ENCODE peak calls at places on chromosomes 16 and 17, in eight cellular contexts. O, K, W, J, R, A, B and E are unnamed samples.

GRCh38 chr16:85696761-85697160 is 8.0 kb upstream of the GINS2 start:
- DNase-seq in O (no peak), K (no peak), W (no peak), J (no peak), R (no peak), A (no peak), B (no peak), E (no peak)

GRCh38 chr16:65375651-65376050 is 253.8 kb upstream of the CDH11 start:
- DNase-seq in O (no peak), K (no peak), W (no peak), J (no peak), R (no peak), A (no peak), B (no peak), E (no peak)

GRCh38 chr17:71080937-71081336 is 911.6 kb downstream of the KCNJ2 start:
- DNase-seq in O (no peak), K (no peak), W (no peak), J (no peak), R (no peak), A (no peak), B (no peak), E (no peak)

GRCh38 chr16:19138601-19139000 is 24.8 kb downstream of the ITPRIPL2 start:
- DNase-seq in O (peak; percentile 45), K (peak; percentile 53), W (no peak), J (no peak), R (peak; percentile 68), A (peak; percentile 60), B (no peak), E (peak; percentile 52)

GRCh38 chr17:7982666-7983065 is 19.7 kb upstream of the GUCY2D start:
- DNase-seq in O (no peak), K (no peak), W (no peak), J (peak; percentile 21), R (no peak), A (no peak), B (no peak), E (no peak)

GRCh38 chr17:16430650-16431049 is 15.3 kb downstream of the TRPV2 start:
- DNase-seq in O (no peak), K (no peak), W (no peak), J (no peak), R (no peak), A (no peak), B (no peak), E (no peak)

GRCh38 chr16:2591476-2592240 is 53.8 kb downstream of the PDPK1 start:
- DNase-seq in O (no peak), K (no peak), W (no peak), J (no peak), R (no peak), A (no peak), B (no peak), E (no peak)

GRCh38 chr17:44522883-44523671 is 19.9 kb upstream of the GPATCH8 start:
- DNase-seq in O (peak; percentile 83), K (peak; percentile 88), W (peak; percentile 72), J (peak; percentile 82), R (peak; percentile 82), A (peak; percentile 84), B (peak; percentile 69), E (peak; percentile 86)

GRCh38 chr16:24499193-24499814 is 40.1 kb upstream of the RBBP6 start:
- DNase-seq in O (no peak), K (peak; percentile 55), W (no peak), J (peak; percentile 71), R (peak; percentile 44), A (peak; percentile 50), B (peak; percentile 37), E (no peak)

GRCh38 chr16:23182206-23182674 is 305 bp upstream of the SCNN1G start:
- DNase-seq in O (peak; percentile 93), K (peak; percentile 74), W (peak; percentile 95), J (peak; percentile 65), R (peak; percentile 65), A (peak; percentile 83), B (peak; percentile 57), E (peak; percentile 93)

GRCh38 chr16:23185661-23186060 is 3.1 kb downstream of the SCNN1G start:
- DNase-seq in O (peak; percentile 61), K (no peak), W (no peak), J (no peak), R (no peak), A (no peak), B (no peak), E (peak; percentile 58)

GRCh38 chr16:23182675-23183485 is at the start of gene SCNN1G:
- DNase-seq in O (peak; percentile 31), K (no peak), W (peak; percentile 49), J (no peak), R (no peak), A (peak; percentile 25), B (no peak), E (peak; percentile 26)

GRCh38 chr16:23183486-23183862 is 929 bp downstream of the SCNN1G start:
- DNase-seq in O (no peak), K (no peak), W (no peak), J (no peak), R (no peak), A (no peak), B (no peak), E (no peak)

GRCh38 chr16:23181506-23181905 is 1.0 kb upstream of the SCNN1G start:
- DNase-seq in O (no peak), K (no peak), W (no peak), J (no peak), R (no peak), A (no peak), B (no peak), E (no peak)
- TF ChIP-seq POLR2A in O (no peak), K (no peak), W (no peak), J (no peak), R (no peak), A (no peak), B (no peak), E (no peak)

GRCh38 chr17:81405382-81406005 is 10.2 kb downstream of the BAHCC1 start:
- DNase-seq in O (no peak), K (peak; percentile 80), W (no peak), J (no peak), R (no peak), A (no peak), B (no peak), E (peak; percentile 49)
- H3K4me3 ChIP-seq in O (no peak overlapping the region), K (no peak overlapping the region), W (no peak overlapping the region), J (no peak overlapping the region), R (no peak overlapping the region), A (no peak overlapping the region), B (no peak overlapping the region), E (no peak overlapping the region)

DNA sequence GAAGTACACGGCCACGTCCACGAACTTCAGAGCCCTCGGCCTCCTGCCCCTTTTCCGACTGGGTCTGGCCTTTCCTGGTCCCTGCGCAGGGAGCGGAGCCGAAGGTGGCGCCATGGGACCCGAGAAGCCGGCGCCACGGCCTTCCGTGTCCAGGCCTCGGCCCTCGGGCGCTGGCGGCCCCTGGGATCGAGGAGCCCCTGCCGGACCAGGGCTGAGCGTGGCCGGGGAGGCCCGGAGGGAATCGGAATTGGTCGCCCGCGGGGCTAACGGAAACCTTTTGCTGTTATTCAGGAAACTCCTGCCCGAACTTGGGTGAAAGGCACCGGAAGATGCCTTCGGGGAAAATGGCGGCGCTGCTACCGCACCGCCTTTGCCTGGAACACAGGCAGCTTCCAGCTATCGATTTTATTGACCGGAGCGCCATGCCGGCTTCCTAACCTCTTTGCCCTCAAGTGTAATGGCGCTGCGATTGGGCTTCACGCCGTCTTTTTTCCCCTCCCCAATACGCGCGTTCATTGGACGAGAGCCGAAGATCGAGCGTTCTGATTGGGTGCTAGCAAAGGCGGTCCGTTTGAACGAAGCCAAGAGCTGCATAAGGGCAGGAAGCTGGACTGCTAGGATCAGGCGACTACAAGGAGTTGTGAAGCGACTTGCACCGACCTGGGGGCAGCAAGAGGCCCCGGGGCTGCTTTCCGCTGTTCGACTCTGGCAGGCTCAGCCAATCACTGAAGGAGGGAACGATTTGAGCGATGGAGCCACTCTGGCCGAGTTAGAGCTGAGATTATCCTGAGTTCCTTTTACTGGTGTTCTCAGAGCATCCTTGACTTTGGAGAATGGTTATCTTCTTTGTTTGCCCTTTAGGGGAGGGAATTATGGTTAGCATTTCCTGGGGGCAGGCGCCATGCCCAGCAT is at the start of gene ZNF689:
- DNase-seq in O (peak; percentile 94), K (peak; percentile 98), W (peak; percentile 96), J (peak; percentile 98), R (peak; percentile 97), A (peak; percentile 98), B (peak; percentile 97), E (peak; percentile 98)
- TF ChIP-seq POLR2A in O (no peak), K (no peak), W (peak; percentile 60), J (peak; percentile 85), R (peak; percentile 37), A (peak; percentile 23), B (no peak), E (peak; percentile 89)

DNA sequence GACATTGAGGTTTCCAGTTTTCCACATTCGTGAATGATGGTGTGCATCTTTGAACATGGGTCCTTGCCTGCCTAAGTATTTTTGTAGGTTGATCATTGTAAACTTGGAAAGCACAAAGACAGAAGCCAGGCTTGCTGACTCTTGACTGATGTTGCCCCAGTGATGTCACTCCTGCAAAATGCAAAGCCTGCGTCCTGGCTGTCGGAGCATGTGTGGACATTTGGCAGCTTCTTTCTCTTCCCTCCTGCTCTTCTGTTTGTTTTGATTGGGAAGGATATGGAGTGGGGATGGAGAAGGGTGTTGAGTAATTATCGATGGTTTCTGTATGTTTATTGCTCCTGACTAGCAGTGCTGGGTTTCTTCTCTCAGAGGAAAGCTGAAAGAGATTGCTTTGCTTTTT is 3.2 kb downstream of the NDE1 start:
- DNase-seq in O (no peak), K (no peak), W (no peak), J (no peak), R (no peak), A (no peak), B (no peak), E (no peak)
- H3K4me3 ChIP-seq in O (no peak overlapping the region), K (no peak overlapping the region), W (no peak overlapping the region), J (no peak overlapping the region), R (no peak overlapping the region), A (no peak overlapping the region), B (no peak overlapping the region), E (no peak overlapping the region)

DNA sequence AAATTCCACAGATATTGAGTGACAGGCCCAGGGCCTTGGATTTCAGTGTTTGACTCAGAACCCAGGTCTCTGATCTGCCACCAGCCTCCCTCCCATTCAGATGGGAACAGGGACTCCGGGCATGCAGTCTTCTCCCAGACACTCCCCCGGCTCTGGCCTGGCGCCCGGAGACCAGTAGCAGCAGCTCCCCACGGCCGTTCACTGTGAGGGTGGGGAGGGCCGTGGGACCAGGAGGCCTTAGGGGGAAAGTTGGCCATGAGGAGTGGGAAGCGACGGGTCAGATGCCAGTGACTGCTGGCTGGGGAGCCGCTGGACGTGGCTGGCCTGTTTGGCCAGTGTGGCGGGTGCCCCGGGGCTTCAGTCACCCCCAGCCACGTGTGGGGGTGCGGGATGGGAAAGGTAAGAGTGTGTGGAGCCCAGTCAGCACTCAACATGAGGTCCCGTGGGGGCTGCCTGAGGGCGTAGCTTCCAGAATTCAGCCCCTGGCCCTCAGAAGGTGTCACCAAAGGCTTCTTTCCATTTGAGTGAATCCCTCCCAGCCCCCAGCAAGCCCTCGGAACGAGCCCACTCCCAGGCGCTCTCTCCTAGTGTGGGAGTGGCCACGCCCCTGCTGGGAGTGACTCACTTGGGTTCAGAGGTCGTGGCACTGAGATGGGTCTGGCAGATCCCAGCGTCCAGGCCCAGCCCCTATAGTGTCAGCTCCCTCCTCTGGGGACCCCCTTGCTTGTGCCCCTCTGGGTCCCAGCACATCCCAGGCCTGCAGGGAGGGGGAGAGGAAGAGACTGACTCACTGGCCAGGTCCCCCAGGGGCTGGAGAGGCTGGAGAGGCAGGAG is 309.4 kb downstream of the SEC14L1 start:
- DNase-seq in O (peak; percentile 67), K (peak; percentile 97), W (peak; percentile 87), J (peak; percentile 87), R (peak; percentile 86), A (peak; percentile 56), B (no peak), E (no peak)
- TF ChIP-seq POLR2A in O (no peak), K (no peak), W (no peak), J (no peak), R (no peak), A (no peak), B (no peak), E (no peak)